ENCODE peak calls at places on chromosome 13, in six cellular contexts. X, N, G, Y, Q and E are unnamed samples.
A peak's percentile ranks its signal among the peaks of the same experiment; 100 is the strongest.

GRCh38 chr13:22108283-22108897 is 437.5 kb downstream of the FGF9 start:
- DNase-seq in X (no peak), N (no peak), G (no peak), Y (no peak), Q (no peak), E (no peak)

GRCh38 chr13:47256618-47257017 is 359.8 kb upstream of the HTR2A start:
- DNase-seq in X (peak; percentile 87), N (peak; percentile 71), G (no peak), Y (no peak), Q (no peak), E (no peak)

GRCh38 chr13:48560657-48561337 is 27.9 kb upstream of the RCBTB2 start:
- DNase-seq in X (no peak), N (no peak), G (no peak), Y (no peak), Q (no peak), E (no peak)

GRCh38 chr13:49629947-49630346 is 1.6 kb downstream of the ARL11 start:
- DNase-seq in X (no peak), N (no peak), G (no peak), Y (no peak), Q (no peak), E (no peak)

GRCh38 chr13:77701305-77701704 is 3.8 kb downstream of the SLAIN1 start:
- DNase-seq in X (no peak), N (no peak), G (no peak), Y (no peak), Q (no peak), E (no peak)

GRCh38 chr13:102846261-102847015 is 606 bp downstream of the ERCC5 start:
- DNase-seq in X (peak; percentile 48), N (peak; percentile 39), G (peak; percentile 41), Y (peak; percentile 37), Q (no peak), E (peak; percentile 22)

GRCh38 chr13:49356224-49356623 is 87.6 kb downstream of the CAB39L start:
- DNase-seq in X (peak; percentile 78), N (peak; percentile 88), G (no peak), Y (no peak), Q (no peak), E (no peak)

GRCh38 chr13:90485441-90485840 is 862.0 kb upstream of the MIR17HG start:
- DNase-seq in X (peak; percentile 76), N (peak; percentile 87), G (no peak), Y (no peak), Q (no peak), E (no peak)

GRCh38 chr13:66237411-66238062 is 992.6 kb downstream of the PCDH9 start:
- DNase-seq in X (no peak), N (no peak), G (no peak), Y (no peak), Q (no peak), E (no peak)

GRCh38 chr13:111359930-111360329 is 39.5 kb downstream of the TEX29 start:
- DNase-seq in X (no peak), N (no peak), G (no peak), Y (no peak), Q (no peak), E (no peak)

GRCh38 chr13:75310005-75310580 is 171.9 kb downstream of the TBC1D4 start:
- DNase-seq in X (no peak), N (no peak), G (no peak), Y (no peak), Q (no peak), E (no peak)

GRCh38 chr13:112204376-112204775 is 137.4 kb downstream of the SOX1 start:
- DNase-seq in X (no peak), N (no peak), G (no peak), Y (no peak), Q (no peak), E (no peak)

DNA sequence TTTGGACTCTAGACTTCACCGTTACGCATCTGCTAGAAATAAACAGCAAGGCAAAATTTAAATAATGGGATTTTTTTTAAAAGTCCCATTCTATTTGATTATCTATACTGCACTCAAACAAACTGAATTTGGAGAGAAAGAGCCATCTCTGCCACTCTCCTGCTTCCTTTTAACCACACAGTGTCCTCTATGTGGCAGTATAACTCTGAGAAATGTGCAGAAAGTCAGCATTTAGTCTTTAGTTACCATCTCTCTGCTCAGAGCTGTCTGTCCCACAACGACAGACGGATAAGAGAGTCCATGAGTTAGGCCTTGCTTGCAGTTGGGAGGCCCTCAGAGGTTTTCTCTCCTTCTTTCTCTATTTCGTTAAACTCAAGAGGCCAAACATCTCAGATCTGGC is 21.2 kb downstream of the CCNA1 start:
- DNase-seq in X (no peak), N (peak; percentile 32), G (no peak), Y (no peak), Q (no peak), E (no peak)
- TF ChIP-seq CTCF in X (peak; percentile 44), N (peak; percentile 47), G (no peak), Y (peak; percentile 66), Q (peak; percentile 56), E (no peak)

DNA sequence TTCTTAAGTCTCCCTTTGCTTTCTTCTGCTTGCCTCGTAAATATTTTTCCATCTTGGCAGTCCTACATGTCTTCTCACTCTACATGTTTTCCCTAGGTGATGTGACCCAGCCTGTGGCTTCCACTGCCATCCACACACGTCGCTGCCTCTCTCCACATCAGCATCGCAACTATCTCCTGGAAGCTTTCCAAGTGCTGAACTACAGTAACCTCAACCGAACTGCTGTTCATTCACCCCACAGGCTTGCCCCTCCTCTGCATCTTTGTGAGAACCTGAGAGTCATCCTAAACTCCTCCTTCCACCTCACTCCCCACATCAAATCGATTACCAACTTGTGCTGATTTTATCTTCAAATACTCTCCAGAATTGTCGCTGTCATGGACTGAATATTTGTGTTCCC is 41.2 kb upstream of the USPL1 start:
- DNase-seq in X (peak; percentile 53), N (peak; percentile 41), G (no peak), Y (no peak), Q (no peak), E (no peak)
- TF ChIP-seq CTCF in X (no peak), N (no peak), G (no peak), Y (no peak), Q (no peak), E (no peak)

DNA sequence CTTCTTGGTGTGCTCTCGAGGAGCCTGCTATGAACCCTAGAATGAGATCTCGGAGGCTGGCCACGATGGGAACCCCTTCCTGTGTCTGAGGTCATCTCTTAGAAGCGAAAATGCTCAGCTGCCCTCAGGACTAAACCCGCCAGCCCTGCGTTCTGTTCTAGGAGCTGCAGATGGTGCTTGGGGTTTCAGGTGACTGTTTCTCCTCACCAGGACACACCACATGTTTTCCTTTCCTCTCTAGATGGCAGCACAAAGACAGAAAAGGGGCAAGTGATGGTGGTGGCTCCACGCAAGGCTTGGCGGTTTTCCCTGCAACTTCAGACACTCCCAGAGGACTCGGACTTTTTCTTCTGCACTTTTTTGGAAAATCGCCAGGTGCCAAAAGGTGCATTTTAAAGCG is 60.1 kb downstream of the RNASEH2B start:
- DNase-seq in X (peak; percentile 23), N (peak; percentile 11), G (no peak), Y (peak; percentile 77), Q (no peak), E (no peak)
- TF ChIP-seq CTCF in X (peak; percentile 48), N (no peak), G (peak; percentile 21), Y (peak; percentile 55), Q (peak; percentile 27), E (no peak)

GRCh38 chr13:87280139-87280538 is 391.0 kb upstream of the SLITRK5 start:
- DNase-seq in X (no peak), N (no peak), G (no peak), Y (no peak), Q (no peak), E (no peak)

DNA sequence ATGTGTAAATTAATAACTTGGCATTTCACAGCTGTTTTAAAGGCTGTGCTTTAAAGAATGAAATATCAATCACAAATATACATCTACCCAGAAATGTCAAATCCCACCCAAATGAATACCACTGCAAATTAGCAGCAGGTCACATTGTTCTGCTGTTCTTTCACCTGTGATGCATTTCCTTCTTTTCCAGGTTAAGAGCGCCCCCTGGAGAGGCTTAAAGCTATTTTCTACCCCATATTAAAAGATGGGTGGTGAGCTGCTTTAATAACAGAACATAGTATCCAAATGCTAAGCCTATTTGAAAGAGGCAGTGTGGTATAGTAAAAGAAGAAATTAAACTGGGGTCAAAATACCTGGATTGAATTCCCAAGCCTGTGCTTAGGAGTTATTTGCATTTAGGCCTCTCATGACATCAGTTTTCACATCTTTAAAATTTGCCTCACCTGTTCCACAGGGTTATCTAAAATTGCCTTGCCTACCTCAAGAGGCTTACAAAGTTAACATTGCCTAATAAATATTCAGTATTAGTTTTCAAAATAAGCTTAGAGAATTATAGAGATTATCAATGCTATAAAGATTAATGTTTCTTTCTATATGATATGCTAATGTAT is 396.9 kb upstream of the SLITRK5 start:
- DNase-seq in X (peak; percentile 39), N (peak; percentile 70), G (peak; percentile 18), Y (peak; percentile 36), Q (no peak), E (peak; percentile 24)
- TF ChIP-seq CTCF in X (peak; percentile 78), N (peak; percentile 71), G (peak; percentile 53), Y (peak; percentile 83), Q (peak; percentile 64), E (peak; percentile 75)

DNA sequence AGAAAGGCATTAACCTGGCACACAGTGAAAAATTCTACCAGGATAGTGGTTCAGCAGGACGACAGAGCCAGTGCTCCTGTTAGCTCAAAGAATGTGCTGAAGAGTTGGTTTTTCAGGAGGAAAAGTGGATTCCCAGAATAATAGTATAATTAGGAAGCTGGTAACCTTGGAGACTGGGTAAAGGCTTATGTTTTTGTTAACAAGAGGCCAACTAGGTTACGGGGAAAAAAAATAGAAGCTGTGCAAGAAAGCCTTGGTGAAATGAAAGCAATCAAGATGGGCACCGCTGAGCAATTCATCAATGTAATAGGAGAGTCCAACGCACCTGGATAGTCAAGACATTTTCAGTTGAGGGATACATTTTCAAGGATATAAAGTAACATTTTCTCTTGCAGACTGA is 54.6 kb downstream of the SLC15A1 start:
- DNase-seq in X (no peak), N (no peak), G (no peak), Y (no peak), Q (no peak), E (no peak)
- TF ChIP-seq CTCF in X (no peak), N (no peak), G (no peak), Y (no peak), Q (no peak), E (no peak)

GRCh38 chr13:52006491-52007245 is 4.6 kb downstream of the ATP7B start:
- DNase-seq in X (no peak), N (no peak), G (no peak), Y (no peak), Q (no peak), E (no peak)

GRCh38 chr13:52004508-52005183 is 6.6 kb downstream of the ATP7B start:
- DNase-seq in X (no peak), N (no peak), G (no peak), Y (no peak), Q (no peak), E (no peak)

GRCh38 chr13:52001120-52001731 is 10.0 kb downstream of the ATP7B start:
- DNase-seq in X (peak; percentile 36), N (peak; percentile 54), G (peak; percentile 77), Y (no peak), Q (no peak), E (peak; percentile 73)

GRCh38 chr13:52002361-52002760 is 8.9 kb downstream of the ATP7B start:
- DNase-seq in X (no peak), N (no peak), G (no peak), Y (peak; percentile 55), Q (no peak), E (no peak)

DNA sequence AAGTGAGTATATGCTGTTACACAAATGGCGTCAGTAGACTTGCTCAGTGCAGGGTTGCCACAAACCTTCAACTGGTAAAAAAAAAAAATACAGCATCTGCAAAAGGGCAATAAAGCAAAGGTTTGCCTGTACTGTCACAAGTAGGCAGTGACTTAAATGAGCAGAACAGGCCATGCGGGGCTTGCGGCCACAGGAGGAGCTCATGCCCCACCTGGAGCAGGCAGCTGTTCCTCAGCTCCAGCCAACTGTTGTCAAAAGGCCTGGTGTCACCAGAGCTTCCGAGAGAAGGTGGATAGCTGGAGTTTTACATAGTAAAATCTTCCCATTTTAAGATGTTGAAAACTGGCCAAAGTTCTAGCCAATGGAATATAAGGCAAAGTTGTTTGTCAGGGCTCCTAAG is 7.7 kb downstream of the ATP7B start:
- DNase-seq in X (no peak), N (no peak), G (no peak), Y (peak; percentile 56), Q (no peak), E (no peak)
- TF ChIP-seq CTCF in X (no peak), N (no peak), G (no peak), Y (peak; percentile 25), Q (no peak), E (no peak)